ENCODE peak calls at places on chromosomes 7 and 10, in ten cellular contexts. M is H9; T is CD8-positive, alpha-beta T cell; Z is keratinocyte; H is IMR-90; L is stomach; D is colonic mucosa; G is PC-3; E is Peyer's patch; C is neural progenitor cell. Q is an unnamed sample.

GRCh38 chr7:126979722-126980121 is 273.0 kb downstream of the GRM8 start:
- DNase-seq in L (no peak), C (no peak), T (no peak), Z (no peak), M (no peak), H (no peak), D (no peak), E (no peak), G (no peak), Q (no peak)

GRCh38 chr10:49024484-49024883 is 84.8 kb upstream of the LRRC18 start:
- DNase-seq in M (no peak), L (no peak), H (no peak), E (no peak), G (no peak), C (no peak), T (no peak), Z (no peak), D (no peak), Q (no peak)

GRCh38 chr10:117804470-117805011 is 242.2 kb downstream of the RAB11FIP2 start:
- DNase-seq in T (no peak), Z (no peak), M (no peak), D (no peak), E (peak; percentile 71), C (peak; percentile 88), H (no peak), G (no peak), L (no peak), Q (no peak)

GRCh38 chr7:93799750-93800357 is 90.7 kb downstream of the TFPI2 start:
- DNase-seq in M (no peak), D (no peak), E (no peak), L (no peak), T (no peak), Z (no peak), C (peak; percentile 13), G (peak; percentile 51), H (peak; percentile 23), Q (no peak)

GRCh38 chr7:73718905-73719805 is at the start of gene STX1A:
- DNase-seq in H (peak; percentile 59), C (peak; percentile 92), T (peak; percentile 69), L (peak; percentile 77), Z (no peak), D (peak; percentile 68), M (peak; percentile 67), G (peak; percentile 73), E (peak; percentile 83), Q (peak; percentile 77)

GRCh38 chr10:47077941-47078340 is 166.7 kb downstream of the PTPN20 start:
- DNase-seq in Z (no peak), D (no peak), G (no peak), E (no peak), C (no peak), M (no peak), T (no peak), L (no peak), H (no peak), Q (no peak)

GRCh38 chr10:79260803-79261740 is 86.2 kb upstream of the PPIF start:
- DNase-seq in C (peak; percentile 64), L (peak; percentile 43), M (peak; percentile 61), Z (no peak), H (peak; percentile 80), D (no peak), G (no peak), E (no peak), T (no peak), Q (peak; percentile 73)

GRCh38 chr10:115491526-115492140 is 398.5 kb downstream of the ATRNL1 start:
- DNase-seq in M (no peak), T (no peak), C (no peak), L (no peak), Z (no peak), E (no peak), H (no peak), G (no peak), D (no peak), Q (no peak)

GRCh38 chr10:13158401-13158800 is 3.0 kb upstream of the MCM10 start:
- DNase-seq in Z (no peak), L (no peak), E (peak; percentile 52), C (peak; percentile 19), H (no peak), D (no peak), M (no peak), T (no peak), G (no peak), Q (peak; percentile 34)

GRCh38 chr10:102452672-102453340 is 1.5 kb upstream of the C10orf95 start:
- DNase-seq in T (peak; percentile 36), M (no peak), Z (no peak), H (peak; percentile 85), C (no peak), G (peak; percentile 51), E (no peak), L (no peak), D (no peak), Q (no peak)

GRCh38 chr7:6248581-6248980 is 23.8 kb downstream of the CYTH3 start:
- DNase-seq in T (no peak), E (no peak), Z (no peak), C (no peak), M (no peak), H (peak; percentile 88), G (peak; percentile 46), L (no peak), D (no peak), Q (no peak)

GRCh38 chr10:1327759-1328158 is 271.6 kb downstream of the WDR37 start:
- DNase-seq in D (no peak), H (no peak), T (no peak), M (no peak), C (no peak), L (no peak), Z (no peak), E (no peak), G (no peak), Q (no peak)

DNA sequence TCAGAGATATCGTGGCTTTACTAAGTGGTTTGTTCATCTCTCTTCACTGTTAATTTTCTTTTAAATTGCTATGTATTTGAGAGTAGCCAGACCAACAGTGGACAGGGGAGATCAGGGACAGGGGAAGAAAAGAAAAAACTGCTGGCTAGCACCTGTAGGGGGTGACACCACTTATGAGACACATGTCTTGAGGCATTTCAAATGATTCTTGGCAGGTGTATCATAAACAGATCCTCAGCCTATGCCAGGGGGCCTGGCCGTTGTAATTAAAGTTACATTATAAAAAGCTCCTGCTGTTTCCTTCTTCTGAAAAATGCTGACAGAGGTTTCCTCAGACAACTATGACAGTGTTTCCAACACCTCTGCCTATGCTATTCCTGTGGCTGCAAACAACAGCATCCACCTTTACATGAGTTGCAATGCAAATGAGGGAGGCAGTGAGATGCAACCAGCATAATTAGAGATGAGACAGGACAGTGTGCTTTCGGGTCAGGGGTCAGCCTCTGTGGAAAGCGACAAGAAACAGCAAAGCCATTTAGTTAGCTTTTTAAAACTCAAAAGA is 281.0 kb upstream of the PTER start:
- DNase-seq in D (no peak), M (peak; percentile 32), C (peak; percentile 11), G (no peak), E (no peak), H (no peak), T (no peak), L (no peak), Z (no peak), Q (no peak)
- TF ChIP-seq CTCF in D (no peak), M (peak; percentile 63), C (peak; percentile 36), G (no peak), E (no peak), H (no peak), T (no peak), L (no peak), Z (no peak), Q (no peak)

DNA sequence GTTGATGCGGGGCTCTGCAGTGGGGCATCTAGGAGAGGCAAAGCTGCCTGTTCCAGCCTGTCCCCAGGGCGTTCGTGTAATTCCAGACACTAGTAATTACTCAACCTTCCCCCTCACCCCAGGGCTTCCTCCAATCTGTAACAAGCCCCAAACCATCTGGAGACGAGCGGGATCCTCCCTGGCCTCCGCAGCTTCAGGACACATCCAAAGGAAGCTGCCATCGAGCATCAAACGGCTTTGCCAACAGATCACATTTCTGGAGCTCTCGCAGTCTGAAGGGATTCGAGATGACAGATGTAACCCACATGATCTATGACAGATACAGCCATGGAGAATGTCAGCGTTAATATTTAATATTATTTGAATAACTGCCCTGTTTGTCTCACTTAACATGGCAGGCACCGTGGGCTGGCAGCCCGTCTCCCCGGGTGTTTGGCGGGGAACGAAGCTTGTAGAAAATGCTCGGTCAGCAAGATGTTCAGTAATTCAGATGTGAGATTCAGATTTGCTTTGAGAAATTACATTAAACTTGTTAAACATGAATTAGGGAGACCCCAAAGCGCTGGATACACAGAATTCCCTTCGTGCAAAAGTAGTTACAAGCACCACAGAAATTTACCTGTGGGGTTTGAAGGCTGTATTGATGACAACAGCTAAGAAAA is 108.5 kb upstream of the C7orf33 start:
- DNase-seq in C (no peak), D (no peak), G (no peak), M (no peak), H (no peak), T (no peak), E (no peak), Z (peak; percentile 13), L (no peak), Q (no peak)
- H3K9me3 ChIP-seq in C (no peaks in the 10 kb centered on the region), D (no peaks in the 10 kb centered on the region), G (no peaks in the 10 kb centered on the region), M (no peaks in the 10 kb centered on the region), H (no peaks in the 10 kb centered on the region), T (no peaks in the 10 kb centered on the region), E (no peaks in the 10 kb centered on the region), Z (no peaks in the 10 kb centered on the region), L (no peaks in the 10 kb centered on the region), Q (no peaks in the 10 kb centered on the region)

DNA sequence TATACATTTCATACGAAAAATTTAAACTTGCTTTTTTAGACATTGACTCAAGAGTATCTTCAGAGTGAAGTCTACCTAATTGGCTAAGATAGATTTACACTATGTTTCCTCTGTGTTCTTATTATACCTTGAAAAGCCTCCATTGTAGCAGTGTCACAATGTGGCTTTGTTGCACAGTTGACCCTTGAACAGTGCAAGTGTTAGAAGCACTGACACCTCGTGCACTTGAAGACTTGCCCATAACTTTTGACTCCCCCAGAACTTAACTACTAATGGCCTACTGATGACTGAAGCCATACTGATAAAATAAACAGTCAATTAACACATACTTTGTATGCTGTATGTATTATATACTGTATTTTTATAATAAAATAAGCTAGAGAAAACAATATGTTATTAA is 84.3 kb downstream of the CPED1 start:
- DNase-seq in Z (no peak), H (no peak), L (no peak), E (no peak), D (no peak), C (no peak), G (no peak), T (no peak), M (no peak), Q (no peak)
- H3K4me1 ChIP-seq in Z (peaks cover 16% of the 10 kb centered on the region), H (peaks cover 2% of the 10 kb centered on the region), L (no peaks in the 10 kb centered on the region), E (no peaks in the 10 kb centered on the region), D (no peaks in the 10 kb centered on the region), C (no peaks in the 10 kb centered on the region), G (peaks cover 23% of the 10 kb centered on the region), T (no peaks in the 10 kb centered on the region), M (no peaks in the 10 kb centered on the region), Q (no peaks in the 10 kb centered on the region)

DNA sequence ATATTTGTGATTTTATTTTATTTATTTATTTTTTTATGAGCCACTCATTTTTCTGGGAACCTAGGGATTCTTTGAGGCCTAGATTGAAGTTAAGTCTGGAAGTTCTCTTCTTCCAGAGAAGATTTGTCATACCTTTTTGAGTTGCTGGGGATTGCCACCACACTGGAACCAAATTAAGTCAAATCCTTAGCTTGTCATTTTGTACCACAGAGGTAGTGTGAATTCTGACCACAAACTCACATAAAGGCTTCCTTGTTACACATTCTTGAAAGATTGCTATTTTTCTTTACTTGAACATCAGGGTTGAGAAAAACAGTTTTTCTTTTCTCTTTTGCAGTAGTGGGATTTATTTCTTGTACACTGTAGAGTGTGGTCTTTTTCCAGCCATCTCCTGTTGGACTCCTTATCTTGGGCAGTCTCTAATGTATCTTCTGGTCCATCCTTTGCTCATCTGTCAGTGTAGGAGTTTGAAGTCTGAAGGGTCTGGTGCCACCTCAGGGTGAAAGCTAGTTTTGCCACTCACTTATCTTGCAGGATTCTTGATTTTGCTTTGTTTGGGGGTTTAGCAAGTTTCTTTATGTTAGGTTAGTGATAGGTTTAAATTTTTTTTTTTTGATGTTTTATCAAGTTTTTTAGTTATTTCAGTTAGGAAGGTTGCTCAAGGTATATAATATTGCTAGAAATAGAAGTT is 24.8 kb downstream of the PCBD1 start:
- DNase-seq in L (no peak), H (no peak), G (no peak), E (no peak), T (no peak), D (no peak), Z (no peak), C (no peak), M (no peak), Q (no peak)
- TF ChIP-seq CTCF in L (no peak), H (no peak), G (peak; percentile 41), E (no peak), T (no peak), D (no peak), Z (no peak), C (no peak), M (peak; percentile 17), Q (no peak)